ENCODE peak calls at places on chromosomes 4 and X, in ten cellular contexts. Z, I, E, L, O, N, D, Q, X and Y are unnamed samples.

GRCh38 chr4:163087805-163088204 is 78.9 kb downstream of the NAF1 start:
- DNase-seq in E (no peak), Z (no peak), I (no peak), L (no peak), Q (no peak), O (no peak), X (no peak), N (no peak), D (no peak), Y (no peak)

GRCh38 chr4:78870056-78870455 is 69.2 kb downstream of the PAQR3 start:
- DNase-seq in I (no peak), X (no peak), L (no peak), Q (no peak), D (no peak), E (no peak), N (no peak), Z (no peak), O (no peak), Y (no peak)

GRCh38 chr4:145217339-145217738 is 37.0 kb upstream of the OTUD4 start:
- DNase-seq in X (no peak), E (no peak), L (no peak), N (no peak), Q (no peak), D (no peak), Z (no peak), I (no peak), O (no peak), Y (no peak)

GRCh38 chr4:55475394-55476243 is 71.1 kb downstream of the CLOCK start:
- DNase-seq in O (peak), E (no peak), Q (no peak), I (no peak), X (no peak), D (no peak), L (no peak), N (peak), Z (no peak), Y (no peak)

GRCh38 chr4:124276461-124276860 is 436.1 kb downstream of the ANKRD50 start:
- DNase-seq in X (no peak), I (no peak), Q (no peak), L (no peak), N (no peak), E (no peak), D (no peak), Z (no peak), O (no peak), Y (no peak)

GRCh38 chrX:118226060-118226428 is 109.4 kb upstream of the KLHL13 start:
- DNase-seq in L (no peak), I (no peak), E (no peak), O (no peak), X (no peak), Z (no peak), N (no peak), D (no peak), Q (peak), Y (no peak)

GRCh38 chrX:132216806-132217202 is 2.4 kb downstream of the RAP2C start:
- DNase-seq in D (no peak), N (no peak), X (no peak), E (no peak), O (no peak), Q (no peak), L (no peak), Z (no peak), I (no peak), Y (no peak)

GRCh38 chr4:158962396-158962795 is 140.5 kb upstream of the RAPGEF2 start:
- DNase-seq in N (no peak), L (no peak), X (no peak), Q (no peak), D (no peak), E (no peak), I (no peak), Z (no peak), O (no peak), Y (no peak)

GRCh38 chr4:21593268-21594002 is 355.1 kb downstream of the KCNIP4 start:
- DNase-seq in X (no peak), L (no peak), E (no peak), Q (peak), Z (no peak), N (no peak), I (no peak), O (peak), D (no peak), Y (no peak)

GRCh38 chrX:55486736-55487135 is 2.9 kb downstream of the USP51 start:
- DNase-seq in X (peak), N (no peak), Z (no peak), I (no peak), E (no peak), D (no peak), Q (no peak), L (no peak), O (peak), Y (no peak)

GRCh38 chr4:3879681-3880594 is 113.8 kb downstream of the ADRA2C start:
- DNase-seq in X (no peak), D (no peak), E (peak), O (no peak), Q (peak), L (no peak), I (peak), N (no peak), Z (no peak), Y (no peak)

GRCh38 chr4:47824844-47825243 is 13.0 kb downstream of the CORIN start:
- DNase-seq in Q (no peak), D (no peak), N (no peak), E (no peak), X (no peak), Z (no peak), O (no peak), L (no peak), I (no peak), Y (no peak)

GRCh38 chrX:7941390-7942042 is 14.3 kb upstream of the PNPLA4 start:
- DNase-seq in X (peak), I (no peak), D (no peak), O (peak), Z (no peak), N (no peak), Q (peak), E (peak), L (no peak), Y (no peak)

GRCh38 chr4:179586460-179586859 is 2144.2 kb upstream of the AGA start:
- DNase-seq in O (peak), D (no peak), L (no peak), N (no peak), E (no peak), Q (no peak), Z (no peak), X (no peak), I (peak), Y (no peak)

GRCh38 chr4:147707892-147708672 is 23.8 kb upstream of the ARHGAP10 start:
- DNase-seq in O (peak), D (no peak), Q (peak), I (no peak), N (no peak), X (peak), E (peak), Z (no peak), L (peak), Y (no peak)

GRCh38 chr4:22115262-22115661 is 166.7 kb upstream of the KCNIP4 start:
- DNase-seq in I (no peak), E (no peak), D (no peak), N (no peak), L (no peak), Z (no peak), X (no peak), Q (no peak), O (no peak), Y (no peak)

GRCh38 chr4:170198742-170199141 is 109.0 kb upstream of the AADAT start:
- DNase-seq in D (no peak), Z (no peak), O (peak), Q (no peak), N (no peak), E (no peak), X (no peak), I (no peak), L (no peak), Y (no peak)